ENCODE peak calls at places on chromosomes 13 and 19, in ten cellular contexts. One of them, this sample, is unnamed. For H3K4me1, the result is how much of the 10 kb centered on the place peaks cover.

GRCh38 chr13:79423801-79424642 is 18.0 kb upstream of the RBM26 start:
- DNase-seq in left lung: no peak
- DNase-seq in heart right ventricle: no peak
- DNase-seq in IMR-90: peak
- DNase-seq in cardiac muscle cell: peak
- DNase-seq in body of pancreas: no peak
- DNase-seq in left ventricle myocardium inferior: no peak
- DNase-seq in H9: no peak
- DNase-seq in heart left ventricle: no peak
- DNase-seq in fibroblast of lung: peak
- DNase-seq in this sample: no peak

GRCh38 chr13:20394506-20394905 is 131.2 kb downstream of the CRYL1 start:
- DNase-seq in body of pancreas: no peak
- DNase-seq in cardiac muscle cell: no peak
- DNase-seq in heart right ventricle: no peak
- DNase-seq in left ventricle myocardium inferior: no peak
- DNase-seq in left lung: no peak
- DNase-seq in H9: no peak
- DNase-seq in fibroblast of lung: no peak
- DNase-seq in heart left ventricle: no peak
- DNase-seq in IMR-90: no peak
- DNase-seq in this sample: no peak

GRCh38 chr13:105957769-105958438 is 577.6 kb downstream of the EFNB2 start:
- DNase-seq in cardiac muscle cell: no peak
- DNase-seq in fibroblast of lung: no peak
- DNase-seq in heart left ventricle: no peak
- DNase-seq in heart right ventricle: no peak
- DNase-seq in left lung: no peak
- DNase-seq in body of pancreas: no peak
- DNase-seq in left ventricle myocardium inferior: no peak
- DNase-seq in IMR-90: no peak
- DNase-seq in H9: no peak
- DNase-seq in this sample: no peak

GRCh38 chr13:25190256-25190655 is 18.2 kb upstream of the AMER2 start:
- DNase-seq in IMR-90: no peak
- DNase-seq in heart right ventricle: no peak
- DNase-seq in left lung: no peak
- DNase-seq in cardiac muscle cell: no peak
- DNase-seq in H9: no peak
- DNase-seq in heart left ventricle: no peak
- DNase-seq in fibroblast of lung: no peak
- DNase-seq in body of pancreas: no peak
- DNase-seq in left ventricle myocardium inferior: no peak
- DNase-seq in this sample: no peak

GRCh38 chr19:40525234-40526051 is 51.2 kb upstream of the SHKBP1 start:
- DNase-seq in H9: no peak
- DNase-seq in heart left ventricle: no peak
- DNase-seq in left lung: no peak
- DNase-seq in body of pancreas: no peak
- DNase-seq in heart right ventricle: no peak
- DNase-seq in IMR-90: no peak
- DNase-seq in left ventricle myocardium inferior: no peak
- DNase-seq in fibroblast of lung: no peak
- DNase-seq in cardiac muscle cell: no peak
- DNase-seq in this sample: no peak

GRCh38 chr13:111346281-111346680 is 25.8 kb downstream of the TEX29 start:
- DNase-seq in body of pancreas: no peak
- DNase-seq in left lung: no peak
- DNase-seq in heart left ventricle: no peak
- DNase-seq in left ventricle myocardium inferior: peak
- DNase-seq in cardiac muscle cell: no peak
- DNase-seq in heart right ventricle: peak
- DNase-seq in H9: no peak
- DNase-seq in IMR-90: no peak
- DNase-seq in fibroblast of lung: no peak
- DNase-seq in this sample: no peak

GRCh38 chr13:29993196-29993595 is 142.8 kb upstream of the UBL3 start:
- DNase-seq in IMR-90: no peak
- DNase-seq in fibroblast of lung: no peak
- DNase-seq in left ventricle myocardium inferior: no peak
- DNase-seq in H9: no peak
- DNase-seq in heart right ventricle: no peak
- DNase-seq in left lung: no peak
- DNase-seq in cardiac muscle cell: no peak
- DNase-seq in heart left ventricle: no peak
- DNase-seq in body of pancreas: no peak
- DNase-seq in this sample: no peak

GRCh38 chr13:110301606-110302131 is 5.3 kb downstream of the COL4A1 start:
- DNase-seq in body of pancreas: no peak
- DNase-seq in left ventricle myocardium inferior: no peak
- DNase-seq in heart right ventricle: no peak
- DNase-seq in heart left ventricle: no peak
- DNase-seq in fibroblast of lung: peak
- DNase-seq in cardiac muscle cell: no peak
- DNase-seq in H9: no peak
- DNase-seq in IMR-90: peak
- DNase-seq in left lung: no peak
- DNase-seq in this sample: no peak

GRCh38 chr19:3721131-3721899 is 13.1 kb downstream of the TJP3 start:
- DNase-seq in cardiac muscle cell: peak
- DNase-seq in H9: peak
- DNase-seq in left ventricle myocardium inferior: peak
- DNase-seq in heart left ventricle: peak
- DNase-seq in IMR-90: peak
- DNase-seq in left lung: peak
- DNase-seq in body of pancreas: peak
- DNase-seq in heart right ventricle: peak
- DNase-seq in fibroblast of lung: peak
- DNase-seq in this sample: peak

GRCh38 chr19:50964266-50964665 is 5.1 kb downstream of the KLK6 start:
- DNase-seq in cardiac muscle cell: no peak
- DNase-seq in fibroblast of lung: no peak
- DNase-seq in IMR-90: no peak
- DNase-seq in left lung: no peak
- DNase-seq in heart left ventricle: no peak
- DNase-seq in left ventricle myocardium inferior: no peak
- DNase-seq in body of pancreas: no peak
- DNase-seq in H9: no peak
- DNase-seq in heart right ventricle: no peak
- DNase-seq in this sample: no peak

GRCh38 chr19:928471-929259 is 2.8 kb downstream of the ARID3A start:
- DNase-seq in H9: peak
- DNase-seq in left lung: no peak
- DNase-seq in heart right ventricle: peak
- DNase-seq in heart left ventricle: no peak
- DNase-seq in fibroblast of lung: no peak
- DNase-seq in body of pancreas: no peak
- DNase-seq in IMR-90: no peak
- DNase-seq in left ventricle myocardium inferior: no peak
- DNase-seq in cardiac muscle cell: no peak
- DNase-seq in this sample: no peak

DNA sequence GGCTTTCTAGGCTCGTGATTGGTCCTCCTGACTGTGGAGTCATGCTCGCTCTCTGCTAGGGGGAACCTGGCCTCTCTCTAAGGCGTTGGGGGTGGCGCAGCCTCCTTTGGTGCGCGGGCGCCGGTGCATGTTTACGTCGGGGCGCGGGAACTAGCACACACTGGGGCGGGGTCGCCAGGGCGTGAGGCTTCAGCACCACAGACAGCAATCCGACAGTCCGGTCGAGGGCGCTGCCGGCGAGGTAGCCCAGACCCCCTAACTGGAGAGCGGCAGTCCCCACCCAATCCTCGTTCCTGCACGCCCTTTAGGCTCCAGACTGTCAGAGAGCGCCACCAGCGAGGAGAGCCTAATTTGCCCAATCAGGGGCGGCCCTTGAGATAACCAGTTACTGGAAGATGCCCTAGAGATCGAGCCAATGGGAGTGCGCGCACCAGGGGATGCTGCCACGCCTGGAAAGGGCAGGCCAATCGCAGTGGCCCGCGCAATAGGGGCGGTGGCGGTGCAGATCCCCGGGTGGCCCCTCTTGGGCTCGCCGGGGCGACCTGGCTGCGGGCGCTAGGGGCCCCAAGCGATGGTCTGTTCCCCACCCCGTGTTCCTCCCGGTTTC is 1.0 kb upstream of the ELAVL3 start:
- DNase-seq in IMR-90: peak
- DNase-seq in body of pancreas: peak
- DNase-seq in fibroblast of lung: peak
- DNase-seq in heart right ventricle: peak
- DNase-seq in H9: peak
- DNase-seq in left ventricle myocardium inferior: peak
- DNase-seq in left lung: peak
- DNase-seq in heart left ventricle: peak
- DNase-seq in cardiac muscle cell: peak
- DNase-seq in this sample: peak
- TF ChIP-seq CTCF in IMR-90: peak
- TF ChIP-seq CTCF in body of pancreas: no peak
- TF ChIP-seq CTCF in fibroblast of lung: no peak
- TF ChIP-seq CTCF in heart right ventricle: no peak
- TF ChIP-seq CTCF in H9: no peak
- TF ChIP-seq CTCF in left ventricle myocardium inferior: no peak
- TF ChIP-seq CTCF in left lung: no peak
- TF ChIP-seq CTCF in heart left ventricle: no peak
- TF ChIP-seq CTCF in cardiac muscle cell: no peak
- TF ChIP-seq CTCF in this sample: no peak

DNA sequence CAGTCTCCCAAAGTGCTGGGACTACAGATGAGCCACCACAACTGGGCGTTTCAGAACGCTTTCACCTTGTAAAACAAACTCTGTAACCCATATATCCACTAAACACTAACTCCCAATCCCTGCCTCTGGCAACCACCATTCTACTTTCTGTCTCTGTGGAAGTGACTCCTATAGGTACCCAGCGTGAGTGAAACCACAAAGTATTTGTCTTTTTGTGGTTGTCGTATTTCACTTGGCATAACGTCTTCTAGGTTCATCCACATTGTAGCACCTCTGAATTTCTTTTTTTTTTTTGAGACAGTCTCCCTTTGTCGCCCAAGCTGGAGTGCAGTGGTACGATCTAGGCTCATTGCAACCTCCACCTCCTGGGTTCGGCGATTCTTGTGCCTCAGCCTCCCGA is 44.8 kb downstream of the BRD4 start:
- DNase-seq in left lung: no peak
- DNase-seq in heart left ventricle: no peak
- DNase-seq in fibroblast of lung: no peak
- DNase-seq in heart right ventricle: no peak
- DNase-seq in body of pancreas: no peak
- DNase-seq in H9: no peak
- DNase-seq in IMR-90: no peak
- DNase-seq in left ventricle myocardium inferior: no peak
- DNase-seq in cardiac muscle cell: no peak
- DNase-seq in this sample: no peak
- H3K4me1 ChIP-seq in left lung: half or more
- H3K4me1 ChIP-seq in heart left ventricle: half or more
- H3K4me1 ChIP-seq in fibroblast of lung: under half
- H3K4me1 ChIP-seq in heart right ventricle: half or more
- H3K4me1 ChIP-seq in body of pancreas: half or more
- H3K4me1 ChIP-seq in H9: under half
- H3K4me1 ChIP-seq in IMR-90: under half
- H3K4me1 ChIP-seq in left ventricle myocardium inferior: half or more
- H3K4me1 ChIP-seq in cardiac muscle cell: half or more
- H3K4me1 ChIP-seq in this sample: half or more

GRCh38 chr19:42561512-42561911 is 33.2 kb downstream of the CEACAM8 start:
- DNase-seq in heart left ventricle: no peak
- DNase-seq in cardiac muscle cell: no peak
- DNase-seq in heart right ventricle: no peak
- DNase-seq in IMR-90: no peak
- DNase-seq in left ventricle myocardium inferior: no peak
- DNase-seq in body of pancreas: no peak
- DNase-seq in fibroblast of lung: no peak
- DNase-seq in H9: no peak
- DNase-seq in left lung: no peak
- DNase-seq in this sample: no peak
- TF ChIP-seq CTCF in heart left ventricle: no peak
- TF ChIP-seq CTCF in cardiac muscle cell: no peak
- TF ChIP-seq CTCF in heart right ventricle: no peak
- TF ChIP-seq CTCF in IMR-90: no peak
- TF ChIP-seq CTCF in left ventricle myocardium inferior: no peak
- TF ChIP-seq CTCF in body of pancreas: no peak
- TF ChIP-seq CTCF in fibroblast of lung: no peak
- TF ChIP-seq CTCF in H9: peak
- TF ChIP-seq CTCF in left lung: no peak
- TF ChIP-seq CTCF in this sample: no peak

GRCh38 chr19:38700350-38700932 is 43.8 kb downstream of the CAPN12 start:
- DNase-seq in cardiac muscle cell: no peak
- DNase-seq in left ventricle myocardium inferior: no peak
- DNase-seq in IMR-90: no peak
- DNase-seq in fibroblast of lung: no peak
- DNase-seq in H9: no peak
- DNase-seq in heart left ventricle: no peak
- DNase-seq in body of pancreas: no peak
- DNase-seq in heart right ventricle: no peak
- DNase-seq in left lung: no peak
- DNase-seq in this sample: no peak
- H3K4me1 ChIP-seq in cardiac muscle cell: under half
- H3K4me1 ChIP-seq in left ventricle myocardium inferior: half or more
- H3K4me1 ChIP-seq in IMR-90: under half
- H3K4me1 ChIP-seq in fibroblast of lung: under half
- H3K4me1 ChIP-seq in H9: under half
- H3K4me1 ChIP-seq in heart left ventricle: half or more
- H3K4me1 ChIP-seq in body of pancreas: half or more
- H3K4me1 ChIP-seq in heart right ventricle: half or more
- H3K4me1 ChIP-seq in left lung: half or more
- H3K4me1 ChIP-seq in this sample: half or more

GRCh38 chr13:77002590-77003190 is 10.8 kb downstream of the CLN5 start:
- DNase-seq in heart left ventricle: no peak
- DNase-seq in heart right ventricle: no peak
- DNase-seq in IMR-90: peak
- DNase-seq in left lung: no peak
- DNase-seq in H9: no peak
- DNase-seq in fibroblast of lung: peak
- DNase-seq in body of pancreas: no peak
- DNase-seq in cardiac muscle cell: peak
- DNase-seq in left ventricle myocardium inferior: no peak
- DNase-seq in this sample: no peak
- TF ChIP-seq CTCF in heart left ventricle: peak
- TF ChIP-seq CTCF in heart right ventricle: peak
- TF ChIP-seq CTCF in IMR-90: peak
- TF ChIP-seq CTCF in left lung: no peak
- TF ChIP-seq CTCF in H9: peak
- TF ChIP-seq CTCF in fibroblast of lung: peak
- TF ChIP-seq CTCF in body of pancreas: peak
- TF ChIP-seq CTCF in cardiac muscle cell: peak
- TF ChIP-seq CTCF in left ventricle myocardium inferior: peak
- TF ChIP-seq CTCF in this sample: peak

DNA sequence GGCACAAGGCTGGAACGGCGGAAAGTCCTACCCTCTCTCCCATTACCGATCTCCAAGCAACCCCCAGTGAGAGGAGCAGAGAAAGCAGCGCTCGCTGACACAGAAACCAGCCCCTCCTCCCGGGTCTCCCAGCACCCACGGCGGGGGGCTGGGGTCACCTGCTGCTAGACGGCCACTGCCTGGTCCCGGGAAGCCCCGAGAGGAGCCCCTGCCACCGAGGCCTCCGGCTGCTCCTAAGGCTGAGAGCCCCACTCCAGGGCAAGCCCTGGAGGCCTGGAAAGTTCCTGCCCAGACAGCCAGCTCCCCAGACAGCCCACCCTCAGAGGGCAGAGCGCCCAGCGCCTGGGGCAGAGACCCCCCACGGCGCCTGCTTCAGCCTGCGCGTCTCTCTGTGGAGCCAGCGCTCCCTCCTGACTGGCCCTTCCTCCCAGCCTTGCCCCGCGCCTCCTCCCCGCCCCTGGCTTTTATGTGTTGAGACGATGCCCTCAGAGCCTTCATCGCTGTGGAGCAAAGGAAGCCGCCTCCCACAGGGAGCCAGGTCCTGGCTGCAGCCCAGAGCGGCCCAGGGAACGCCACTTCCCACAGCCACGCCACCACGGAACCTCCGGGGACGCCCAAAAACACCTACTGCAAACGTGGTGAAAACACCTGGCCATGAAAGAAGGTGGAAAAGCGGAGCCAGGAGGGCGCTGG is 51.1 kb downstream of the MLLT1 start:
- DNase-seq in fibroblast of lung: no peak
- DNase-seq in heart right ventricle: peak
- DNase-seq in left ventricle myocardium inferior: no peak
- DNase-seq in left lung: peak
- DNase-seq in heart left ventricle: no peak
- DNase-seq in H9: no peak
- DNase-seq in cardiac muscle cell: no peak
- DNase-seq in body of pancreas: no peak
- DNase-seq in IMR-90: no peak
- DNase-seq in this sample: no peak
- H3K4me1 ChIP-seq in fibroblast of lung: under half
- H3K4me1 ChIP-seq in heart right ventricle: under half
- H3K4me1 ChIP-seq in left ventricle myocardium inferior: half or more
- H3K4me1 ChIP-seq in left lung: under half
- H3K4me1 ChIP-seq in heart left ventricle: under half
- H3K4me1 ChIP-seq in H9: under half
- H3K4me1 ChIP-seq in cardiac muscle cell: under half
- H3K4me1 ChIP-seq in body of pancreas: under half
- H3K4me1 ChIP-seq in IMR-90: under half
- H3K4me1 ChIP-seq in this sample: under half